ENCODE peak calls at places on chromosome 15, in five cellular contexts. B, G, X, L and P are unnamed samples.

GRCh38 chr15:40591310-40591845 is 2.7 kb upstream of the KNL1 start:
- DNase-seq in X (no peak), L (no peak), G (no peak), B (peak; percentile 35), P (no peak)

GRCh38 chr15:78906310-78906608 is 33.6 kb downstream of the MORF4L1 start:
- DNase-seq in X (peak; percentile 80), B (no peak), L (no peak), G (no peak), P (no peak)

GRCh38 chr15:95291878-95292472 is 1038.5 kb upstream of the NR2F2 start:
- DNase-seq in L (no peak), X (no peak), G (no peak), B (no peak), P (no peak)

GRCh38 chr15:23565395-23566069 is at the start of gene MKRN3:
- DNase-seq in X (no peak), G (no peak), B (no peak), L (peak; percentile 13), P (peak; percentile 71)

GRCh38 chr15:28945626-28946215 is 59.9 kb downstream of the APBA2 start:
- DNase-seq in B (no peak), X (no peak), L (no peak), G (no peak), P (no peak)

GRCh38 chr15:63491979-63492378 is 12.4 kb upstream of the USP3 start:
- DNase-seq in X (no peak), L (no peak), B (no peak), G (no peak), P (no peak)

GRCh38 chr15:61457050-61457733 is 228.1 kb upstream of the RORA start:
- DNase-seq in L (no peak), X (no peak), G (no peak), B (no peak), P (no peak)

GRCh38 chr15:77634266-77634962 is 1.7 kb upstream of the LINGO1 start:
- DNase-seq in L (peak; percentile 15), X (peak; percentile 82), B (peak; percentile 92), G (peak; percentile 88), P (peak; percentile 88)

GRCh38 chr15:94110476-94111130 is 120.8 kb upstream of the MCTP2 start:
- DNase-seq in L (no peak), B (no peak), X (no peak), G (no peak), P (no peak)

GRCh38 chr15:65603134-65603533 is 7.8 kb downstream of the INTS14 start:
- DNase-seq in G (no peak), X (no peak), L (no peak), B (no peak), P (no peak)

GRCh38 chr15:67721996-67722395 is 103.3 kb upstream of the SKOR1 start:
- DNase-seq in G (no peak), B (no peak), L (no peak), X (no peak), P (no peak)

GRCh38 chr15:65069179-65069578 is 1.4 kb upstream of the RASL12 start:
- DNase-seq in G (no peak), X (no peak), L (no peak), B (no peak), P (no peak)

GRCh38 chr15:41926184-41927056 is 32.6 kb upstream of the SPTBN5 start:
- DNase-seq in X (no peak), G (no peak), B (no peak), L (no peak), P (no peak)

GRCh38 chr15:31457631-31458526 is 131.2 kb downstream of the KLF13 start:
- DNase-seq in L (no peak), X (no peak), B (no peak), G (no peak), P (no peak)

GRCh38 chr15:60589253-60589652 is 110.3 kb upstream of the ICE2 start:
- DNase-seq in L (no peak), X (no peak), G (peak; percentile 11), B (no peak), P (peak; percentile 65)

GRCh38 chr15:70528270-70528706 is 235.1 kb downstream of the UACA start:
- DNase-seq in L (no peak), G (no peak), B (no peak), X (no peak), P (no peak)

GRCh38 chr15:99433757-99434211 is 132.0 kb upstream of the MEF2A start:
- DNase-seq in B (no peak), G (no peak), L (no peak), X (no peak), P (no peak)

GRCh38 chr15:94258246-94258645 is 26.9 kb downstream of the MCTP2 start:
- DNase-seq in L (no peak), B (no peak), X (no peak), G (no peak), P (no peak)

GRCh38 chr15:98923159-98923558 is 84.4 kb downstream of the PGPEP1L start:
- DNase-seq in X (peak; percentile 74), B (no peak), L (no peak), G (no peak), P (peak; percentile 49)

GRCh38 chr15:37695719-37696118 is 238.7 kb upstream of the TMCO5A start:
- DNase-seq in L (no peak), X (no peak), B (no peak), G (no peak), P (no peak)

GRCh38 chr15:70234256-70234965 is 136.7 kb upstream of the TLE3 start:
- DNase-seq in B (no peak), G (no peak), L (no peak), X (no peak), P (no peak)

GRCh38 chr15:57502116-57502515 is 89.6 kb upstream of the MYZAP start:
- DNase-seq in B (no peak), G (no peak), X (peak; percentile 26), L (no peak), P (no peak)
- TF ChIP-seq CTCF in B (no peak), G (no peak), X (no peak), L (no peak), P (no peak)

DNA sequence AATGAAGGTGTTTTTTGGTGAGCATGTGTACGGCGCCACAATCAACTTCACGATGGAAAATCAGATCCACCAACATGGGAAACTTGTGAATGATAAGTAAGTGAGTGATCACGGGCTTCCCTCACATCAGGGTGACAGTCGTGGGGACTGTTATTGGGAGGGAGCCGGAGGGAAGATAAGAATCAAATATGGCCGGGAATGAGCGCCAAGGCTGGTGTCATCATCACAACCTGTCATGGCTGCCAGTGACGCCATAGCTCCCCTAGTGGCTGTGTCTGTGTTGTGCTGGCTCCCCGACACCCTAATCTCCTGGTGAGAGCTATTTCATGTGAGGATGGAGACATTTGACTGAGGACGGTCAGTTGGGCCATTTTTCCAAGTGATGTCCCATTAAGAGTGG is 168.5 kb downstream of the SV2B start:
- DNase-seq in G (no peak), L (no peak), X (no peak), B (peak; percentile 64), P (no peak)
- TF ChIP-seq CTCF in G (peak; percentile 19), L (no peak), X (no peak), B (peak; percentile 54), P (no peak)

DNA sequence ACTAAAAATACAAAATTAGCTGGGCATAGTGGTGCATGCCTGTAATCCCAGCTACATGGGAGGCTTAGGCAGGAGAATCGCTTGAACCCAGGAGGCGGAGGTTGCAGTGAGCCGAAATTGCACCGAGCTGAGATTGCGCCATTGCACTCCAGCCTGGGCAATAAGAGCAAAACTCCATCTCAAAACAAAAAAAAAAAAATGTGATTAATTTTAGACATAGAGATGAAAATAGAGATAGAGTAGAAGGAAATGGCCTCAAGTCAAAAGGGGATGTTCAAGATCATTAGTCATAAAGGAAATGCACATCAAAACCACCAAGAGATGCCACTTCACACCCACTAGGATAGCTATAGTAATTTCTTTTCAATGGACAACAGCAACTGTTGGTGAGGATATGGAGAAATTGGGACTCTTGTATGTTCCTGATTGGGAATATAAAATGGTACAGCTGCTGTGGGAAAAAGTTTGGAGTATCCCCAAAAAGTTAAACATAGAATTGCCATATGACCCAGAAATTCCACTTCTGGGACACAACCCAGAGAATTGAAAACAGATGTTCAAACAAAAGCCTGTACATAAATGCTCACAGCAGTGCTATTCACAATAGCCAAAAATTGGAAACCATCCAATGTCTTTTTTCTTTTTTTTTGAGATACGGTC is 55.4 kb downstream of the ABHD2 start:
- DNase-seq in L (no peak), G (no peak), X (no peak), B (no peak), P (no peak)
- TF ChIP-seq CTCF in L (no peak), G (no peak), X (no peak), B (no peak), P (no peak)

GRCh38 chr15:72838311-72838731 is 54.8 kb upstream of the ADPGK start:
- DNase-seq in L (no peak), B (no peak), X (no peak), G (no peak), P (peak; percentile 15)

GRCh38 chr15:72836676-72837325 is 53.2 kb upstream of the ADPGK start:
- DNase-seq in B (no peak), G (no peak), L (no peak), X (no peak), P (no peak)

GRCh38 chr15:72835289-72835890 is 51.8 kb upstream of the ADPGK start:
- DNase-seq in L (no peak), X (peak; percentile 20), B (peak; percentile 50), G (no peak), P (peak; percentile 17)
- TF ChIP-seq CTCF in L (no peak), X (peak; percentile 29), B (no peak), G (no peak), P (no peak)

DNA sequence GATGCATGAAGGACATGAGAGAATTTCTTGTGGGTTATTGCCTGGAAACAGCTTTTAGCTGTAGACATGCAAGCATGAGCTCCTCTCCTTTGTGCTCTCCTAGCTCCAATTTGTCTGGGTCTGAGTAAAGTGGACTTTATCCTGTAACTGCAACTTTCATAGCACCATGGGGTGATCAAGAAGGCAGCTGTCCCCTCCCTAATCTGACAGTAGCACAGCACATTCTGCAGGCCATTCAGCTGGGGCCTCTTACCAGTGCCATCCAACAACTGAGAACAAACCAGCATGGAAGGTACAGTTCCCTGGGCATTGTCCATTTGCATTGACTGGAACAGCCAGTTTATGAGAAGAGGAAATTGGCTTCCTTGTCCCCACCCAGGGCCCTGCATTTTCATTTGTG is 7.7 kb upstream of the RAB27A start:
- DNase-seq in G (no peak), X (no peak), B (no peak), L (no peak), P (no peak)
- TF ChIP-seq CTCF in G (no peak), X (no peak), B (no peak), L (no peak), P (no peak)

DNA sequence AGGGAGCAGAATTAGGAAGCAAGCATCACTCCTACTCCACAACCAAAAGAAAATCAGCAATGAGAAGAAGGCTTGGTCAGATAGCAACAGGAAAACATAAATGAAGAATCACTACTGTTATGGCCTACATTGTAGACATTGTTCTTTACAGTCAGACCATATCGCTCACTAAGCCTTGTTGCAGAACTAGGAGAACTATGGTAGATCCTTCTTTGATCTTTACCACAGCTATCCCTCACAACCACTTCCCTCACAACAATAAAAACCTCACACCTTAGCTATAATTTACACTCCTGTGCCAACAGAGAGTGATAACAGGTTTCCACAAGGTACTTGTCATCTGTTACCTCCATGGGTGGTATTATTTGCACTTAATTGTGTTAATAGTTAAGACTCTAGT is 126.6 kb downstream of the WDR76 start:
- DNase-seq in X (no peak), B (no peak), L (no peak), G (no peak), P (no peak)
- TF ChIP-seq CTCF in X (no peak), B (no peak), L (no peak), G (no peak), P (no peak)

GRCh38 chr15:72197460-72198409 is at the start of gene GRAMD2A:
- DNase-seq in B (peak; percentile 72), L (no peak), G (peak; percentile 69), X (peak; percentile 22), P (peak; percentile 22)
- TF ChIP-seq CTCF in B (no peak), L (no peak), G (no peak), X (no peak), P (no peak)